ENCODE peak calls at places on chromosomes 3 and 15, in five cellular contexts. S is astrocyte, Y is neural progenitor cell, G is MM.1S, P is hepatocyte. L is an unnamed sample.

GRCh38 chr15:33612721-33613304 is 302.0 kb downstream of the RYR3 start:
- DNase-seq in S (peak; percentile 7), Y (no peak), G (no peak), P (no peak), L (no peak)

GRCh38 chr3:193148678-193149473 is 92.1 kb upstream of the PLAAT1 start:
- DNase-seq in S (peak; percentile 2), Y (no peak), G (no peak), P (no peak), L (no peak)

GRCh38 chr3:61663728-61664492 is 102.5 kb downstream of the PTPRG start:
- DNase-seq in S (peak; percentile 96), Y (peak; percentile 23), G (no peak), P (peak; percentile 43), L (no peak)

GRCh38 chr3:18079739-18080138 is 337.3 kb upstream of the TBC1D5 start:
- DNase-seq in S (peak; percentile 35), Y (no peak), G (no peak), P (no peak), L (no peak)

GRCh38 chr3:130242850-130243569 is 102.5 kb upstream of the COL6A5 start:
- DNase-seq in S (no peak), Y (peak; percentile 8), G (peak; percentile 34), P (peak; percentile 53), L (no peak)

GRCh38 chr15:73866881-73867410 is 6.4 kb upstream of the TBC1D21 start:
- DNase-seq in S (no peak), Y (peak; percentile 60), G (no peak), P (no peak), L (no peak)

GRCh38 chr15:100525894-100526512 is 2.7 kb downstream of the CERS3 start:
- DNase-seq in S (no peak), Y (no peak), G (no peak), P (peak; percentile 42), L (no peak)

GRCh38 chr3:194617827-194618226 is 15.4 kb downstream of the TMEM44 start:
- DNase-seq in S (peak; percentile 51), Y (no peak), G (no peak), P (no peak), L (no peak)

GRCh38 chr15:40346579-40347558 is 4.0 kb upstream of the PHGR1 start:
- DNase-seq in S (no peak), Y (no peak), G (no peak), P (no peak), L (no peak)

GRCh38 chr3:164416491-164417222 is 661.6 kb downstream of the SI start:
- DNase-seq in S (no peak), Y (no peak), G (no peak), P (no peak), L (no peak)

GRCh38 chr15:94263341-94264273 is 32.2 kb downstream of the MCTP2 start:
- DNase-seq in S (peak; percentile 27), Y (no peak), G (no peak), P (no peak), L (no peak)

GRCh38 chr15:63456253-63456652 is 48.1 kb upstream of the USP3 start:
- DNase-seq in S (no peak), Y (no peak), G (no peak), P (no peak), L (no peak)

GRCh38 chr3:131083190-131083863 is 56.6 kb downstream of the NEK11 start:
- DNase-seq in S (no peak), Y (peak; percentile 67), G (peak; percentile 93), P (peak; percentile 34), L (no peak)

GRCh38 chr3:100096866-100097265 is 17.4 kb downstream of the FILIP1L start:
- DNase-seq in S (no peak), Y (no peak), G (no peak), P (no peak), L (no peak)

GRCh38 chr3:45226206-45226915 is at the start of gene TMEM158:
- DNase-seq in S (peak; percentile 58), Y (peak; percentile 91), G (peak; percentile 83), P (peak; percentile 90), L (no peak)

GRCh38 chr15:77577350-77577749 is 55.4 kb downstream of the LINGO1 start:
- DNase-seq in S (no peak), Y (peak; percentile 66), G (no peak), P (no peak), L (no peak)

GRCh38 chr3:152241142-152242067 is 27.3 kb upstream of the MBNL1 start:
- DNase-seq in S (peak; percentile 32), Y (no peak), G (peak; percentile 61), P (no peak), L (no peak)

GRCh38 chr15:66565731-66566130 is at the start of gene LCTL:
- DNase-seq in S (peak; percentile 74), Y (peak; percentile 88), G (peak; percentile 33), P (no peak), L (no peak)

GRCh38 chr3:139292933-139293664 is 50.7 kb upstream of the MRPS22 start:
- DNase-seq in S (no peak), Y (no peak), G (no peak), P (peak; percentile 22), L (no peak)

GRCh38 chr3:13277130-13277783 is 142.9 kb downstream of the NUP210 start:
- DNase-seq in S (no peak), Y (no peak), G (no peak), P (no peak), L (no peak)
- TF ChIP-seq EZH2 in S (peak; percentile 59), Y (no peak), G (no peak), P (no peak), L (no peak)

GRCh38 chr3:46693897-46694235 is 387 bp upstream of the ALS2CL start:
- DNase-seq in S (no peak), Y (no peak), G (no peak), P (peak; percentile 55), L (no peak)
- H3K4me3 ChIP-seq in S (no peak overlapping the region), Y (peak overlapping the region; percentile 59), G (peak overlapping the region; percentile 17), P (peak overlapping the region; percentile 82), L (no peak overlapping the region)

GRCh38 chr3:51977449-51978142 is 2.7 kb downstream of the ABHD14A start:
- DNase-seq in S (no peak), Y (no peak), G (no peak), P (no peak), L (peak; percentile 44)

GRCh38 chr3:51978143-51978502 is 3.3 kb downstream of the ABHD14A start:
- DNase-seq in S (no peak), Y (no peak), G (no peak), P (no peak), L (no peak)

GRCh38 chr3:51974277-51974962 is 444 bp upstream of the ABHD14A start:
- DNase-seq in S (no peak), Y (no peak), G (peak; percentile 21), P (peak; percentile 49), L (no peak)

GRCh38 chr3:51975857-51976549 is 1.1 kb downstream of the ABHD14A start:
- DNase-seq in S (peak; percentile 56), Y (peak; percentile 88), G (no peak), P (peak; percentile 87), L (no peak)

GRCh38 chr3:51974963-51975856 is at the start of gene ABHD14A:
- DNase-seq in S (peak; percentile 36), Y (peak; percentile 88), G (peak; percentile 73), P (peak; percentile 89), L (peak; percentile 36)
- H3K27ac ChIP-seq in S (peak within 1 kb of the TSS; percentile 48), Y (no peak within 1 kb of the TSS), G (peak within 1 kb of the TSS; percentile 46), P (peak within 1 kb of the TSS; percentile 97), L (peak within 1 kb of the TSS; percentile 78)

GRCh38 chr15:88707766-88708165 is 69.0 kb downstream of the ISG20 start:
- DNase-seq in S (peak; percentile 20), Y (no peak), G (no peak), P (no peak), L (no peak)

GRCh38 chr15:88703533-88703932 is 64.7 kb downstream of the ISG20 start:
- DNase-seq in S (no peak), Y (no peak), G (no peak), P (no peak), L (no peak)

GRCh38 chr15:88705769-88706165 is 67.0 kb downstream of the ISG20 start:
- DNase-seq in S (no peak), Y (no peak), G (no peak), P (no peak), L (no peak)

GRCh38 chr15:88702983-88703382 is 64.2 kb downstream of the ISG20 start:
- DNase-seq in S (no peak), Y (no peak), G (no peak), P (no peak), L (no peak)

DNA sequence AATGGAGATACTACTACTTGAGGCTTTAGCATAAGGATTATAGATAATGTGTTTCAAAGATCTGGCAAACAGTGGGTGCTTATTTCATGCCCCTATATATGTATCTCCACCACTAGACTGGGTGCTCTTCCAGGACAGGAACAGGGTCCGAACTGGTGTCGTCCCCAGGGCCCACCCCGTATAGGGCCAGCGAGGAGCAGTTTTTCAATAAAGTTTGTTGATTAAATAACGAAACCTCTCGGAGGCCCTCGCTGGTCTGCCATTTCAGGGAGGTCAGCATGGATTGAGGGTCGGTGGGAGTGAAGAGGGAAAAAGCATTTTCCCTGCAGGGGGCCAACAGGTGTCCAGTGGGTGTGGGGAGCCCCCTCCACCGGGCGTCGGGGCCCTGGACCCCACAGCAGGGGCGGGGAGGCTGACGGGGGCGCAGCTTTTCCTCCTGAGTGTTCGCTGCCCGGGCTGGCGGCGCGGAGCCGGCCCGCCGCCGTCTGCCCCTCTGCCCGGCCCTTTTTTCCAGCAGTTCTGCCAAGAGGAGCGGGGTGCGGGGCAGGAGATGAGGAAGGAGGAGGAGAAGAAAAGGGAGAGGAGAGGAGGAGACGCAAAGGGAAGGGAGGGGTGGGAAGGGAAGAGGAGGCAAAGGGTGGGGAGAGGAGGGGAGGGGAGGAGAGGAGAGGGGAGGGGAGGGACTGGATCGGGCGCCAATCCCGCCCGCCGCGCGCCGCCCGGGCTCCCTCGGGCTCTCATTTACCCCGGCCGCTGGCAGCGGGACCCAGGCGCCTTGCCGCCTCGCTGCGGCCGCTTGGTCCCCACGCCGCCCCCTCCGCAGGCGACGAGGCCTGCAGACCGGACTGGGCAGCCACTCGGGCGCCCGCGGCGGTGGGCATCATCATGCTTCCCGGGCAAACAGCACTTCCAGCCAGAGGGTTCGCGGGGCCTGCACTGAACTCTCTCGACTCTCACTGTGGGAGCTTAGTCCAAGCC is 66.3 kb downstream of the ISG20 start:
- DNase-seq in S (peak; percentile 42), Y (peak; percentile 62), G (no peak), P (peak; percentile 72), L (no peak)
- TF ChIP-seq EZH2 in S (no peak), Y (peak; percentile 36), G (no peak), P (no peak), L (peak; percentile 44)